ENCODE peak calls at places on chromosome 17, in nine cellular contexts. O is stimulated activated naive CD4-positive, alpha-beta T cell; T is NT2/D1; S is osteocyte; C is dermis microvascular lymphatic vessel endothelial cell; M is cardiac fibroblast; F is HTR-8/SVneo; I is spleen; R is NCI-H1105. X is an unnamed sample.

GRCh38 chr17:56593741-56594527 is 435 bp downstream of the NOG start:
- DNase-seq in O (peak), T (no peak), S (peak), C (peak), M (peak), F (peak), I (peak), R (peak), X (peak)

GRCh38 chr17:40122466-40122943 is 734 bp downstream of the MSL1 start:
- DNase-seq in O (no peak), T (no peak), S (peak), C (peak), M (peak), F (no peak), I (peak), R (no peak), X (no peak)

GRCh38 chr17:7834554-7834890 is 505 bp downstream of the KDM6B start:
- DNase-seq in O (no peak), T (no peak), S (no peak), C (peak), M (no peak), F (no peak), I (peak), R (no peak), X (peak)

GRCh38 chr17:2595736-2596135 is 2.3 kb downstream of the PAFAH1B1 start:
- DNase-seq in O (no peak), T (no peak), S (no peak), C (no peak), M (peak), F (no peak), I (no peak), R (no peak), X (no peak)

GRCh38 chr17:4080686-4081085 is 62.1 kb downstream of the ZZEF1 start:
- DNase-seq in O (no peak), T (no peak), S (no peak), C (no peak), M (no peak), F (no peak), I (no peak), R (no peak), X (no peak)

GRCh38 chr17:51873302-51873701 is 285.2 kb downstream of the CA10 start:
- DNase-seq in O (no peak), T (no peak), S (no peak), C (no peak), M (no peak), F (no peak), I (no peak), R (no peak), X (no peak)

GRCh38 chr17:54455251-54455868 is 445.3 kb upstream of the TOM1L1 start:
- DNase-seq in O (no peak), T (no peak), S (no peak), C (no peak), M (no peak), F (no peak), I (no peak), R (no peak), X (no peak)

GRCh38 chr17:68320943-68321557 is 29.8 kb downstream of the ARSG start:
- DNase-seq in O (no peak), T (no peak), S (no peak), C (no peak), M (no peak), F (no peak), I (no peak), R (no peak), X (no peak)

GRCh38 chr17:35774499-35774898 is 13.8 kb downstream of the C17orf50 start:
- DNase-seq in O (no peak), T (no peak), S (no peak), C (peak), M (peak), F (no peak), I (no peak), R (no peak), X (no peak)

GRCh38 chr17:1142503-1143095 is 37.2 kb downstream of the ABR start:
- DNase-seq in O (no peak), T (no peak), S (no peak), C (no peak), M (peak), F (no peak), I (no peak), R (no peak), X (no peak)

GRCh38 chr17:64661731-64661980 is 451 bp downstream of the SMURF2 start:
- DNase-seq in O (peak), T (no peak), S (no peak), C (peak), M (no peak), F (no peak), I (no peak), R (no peak), X (no peak)

GRCh38 chr17:6019959-6020358 is 50.2 kb upstream of the WSCD1 start:
- DNase-seq in O (no peak), T (no peak), S (peak), C (no peak), M (no peak), F (no peak), I (no peak), R (no peak), X (no peak)

GRCh38 chr17:74713199-74713755 is 554 bp upstream of the CD300LF start:
- DNase-seq in O (no peak), T (no peak), S (no peak), C (no peak), M (no peak), F (no peak), I (peak), R (no peak), X (no peak)

GRCh38 chr17:39197380-39198185 is at the start of gene CACNB1:
- DNase-seq in O (peak), T (peak), S (peak), C (peak), M (peak), F (peak), I (peak), R (peak), X (peak)

GRCh38 chr17:2029911-2030778 is at the start of gene DPH1:
- DNase-seq in O (peak), T (no peak), S (peak), C (peak), M (peak), F (peak), I (peak), R (peak), X (peak)

GRCh38 chr17:40333781-40334453 is 24.9 kb downstream of the RARA start:
- DNase-seq in O (no peak), T (no peak), S (no peak), C (no peak), M (no peak), F (no peak), I (no peak), R (no peak), X (no peak)

GRCh38 chr17:60745544-60745943 is 67.9 kb downstream of the BCAS3 start:
- DNase-seq in O (no peak), T (no peak), S (no peak), C (no peak), M (peak), F (no peak), I (no peak), R (no peak), X (no peak)

GRCh38 chr17:65220732-65221131 is 83.6 kb downstream of the RGS9 start:
- DNase-seq in O (no peak), T (no peak), S (no peak), C (no peak), M (no peak), F (peak), I (no peak), R (no peak), X (no peak)

GRCh38 chr17:48198950-48199541 is 91.5 kb downstream of the SNX11 start:
- DNase-seq in O (no peak), T (no peak), S (no peak), C (peak), M (no peak), F (no peak), I (no peak), R (no peak), X (no peak)

GRCh38 chr17:64024781-64025731 is 4.6 kb upstream of the ICAM2 start:
- DNase-seq in O (no peak), T (no peak), S (no peak), C (no peak), M (no peak), F (no peak), I (no peak), R (no peak), X (peak)

GRCh38 chr17:42773290-42774035 is at the start of gene VPS25:
- DNase-seq in O (peak), T (peak), S (peak), C (peak), M (peak), F (peak), I (peak), R (peak), X (peak)

GRCh38 chr17:49035470-49036269 is 38.5 kb downstream of the IGF2BP1 start:
- DNase-seq in O (no peak), T (no peak), S (no peak), C (peak), M (peak), F (peak), I (no peak), R (no peak), X (no peak)

GRCh38 chr17:17681744-17682292 is 560 bp downstream of the RAI1 start:
- DNase-seq in O (peak), T (no peak), S (no peak), C (peak), M (peak), F (no peak), I (peak), R (peak), X (no peak)

GRCh38 chr17:80827646-80828643 is 163.7 kb upstream of the CHMP6 start:
- DNase-seq in O (no peak), T (no peak), S (no peak), C (peak), M (no peak), F (no peak), I (peak), R (no peak), X (no peak)